ENCODE peak calls at places on chromosomes 12 and 14, in eight cellular contexts. H, W, D, Z, A, N, S and R are unnamed samples.
A peak's percentile ranks its signal among the peaks of the same experiment; 100 is the strongest.

GRCh38 chr12:1906579-1906978 is 11.9 kb downstream of the CACNA2D4 start:
- DNase-seq in H (no peak), W (no peak), D (no peak), Z (no peak), A (no peak), N (no peak), S (no peak), R (no peak)

GRCh38 chr14:103552011-103552797 is 10.3 kb downstream of the BAG5 start:
- DNase-seq in H (no peak), W (no peak), D (peak; percentile 74), Z (peak; percentile 98), A (no peak), N (no peak), S (no peak), R (no peak)

GRCh38 chr12:71139153-71139735 is 18.6 kb downstream of the TSPAN8 start:
- DNase-seq in H (peak; percentile 83), W (no peak), D (no peak), Z (peak; percentile 46), A (no peak), N (no peak), S (no peak), R (no peak)

GRCh38 chr14:92880851-92881250 is 42.1 kb upstream of the CHGA start:
- DNase-seq in H (peak; percentile 64), W (peak; percentile 58), D (peak; percentile 52), Z (no peak), A (peak; percentile 46), N (no peak), S (no peak), R (peak; percentile 22)

GRCh38 chr12:32032205-32032810 is 73.1 kb downstream of the RESF1 start:
- DNase-seq in H (no peak), W (peak; percentile 60), D (no peak), Z (no peak), A (peak; percentile 42), N (no peak), S (no peak), R (no peak)

GRCh38 chr12:66676241-66676640 is 2.6 kb downstream of the GRIP1 start:
- DNase-seq in H (no peak), W (no peak), D (no peak), Z (no peak), A (no peak), N (no peak), S (no peak), R (no peak)

GRCh38 chr14:77275041-77275854 is 4.2 kb upstream of the NGB start:
- DNase-seq in H (no peak), W (no peak), D (no peak), Z (no peak), A (no peak), N (no peak), S (no peak), R (no peak)

GRCh38 chr12:103269962-103270361 is 225.8 kb downstream of the C12orf42 start:
- DNase-seq in H (no peak), W (peak; percentile 0), D (peak; percentile 38), Z (peak; percentile 94), A (no peak), N (no peak), S (no peak), R (no peak)

GRCh38 chr12:64571346-64571745 is 38.9 kb upstream of the RASSF3 start:
- DNase-seq in H (no peak), W (no peak), D (no peak), Z (no peak), A (no peak), N (no peak), S (no peak), R (no peak)

GRCh38 chr14:74612346-74613021 is 447 bp upstream of the LTBP2 start:
- DNase-seq in H (peak; percentile 93), W (peak; percentile 78), D (peak; percentile 51), Z (peak; percentile 87), A (peak; percentile 73), N (peak; percentile 41), S (no peak), R (no peak)

GRCh38 chr14:60647081-60647836 is 2.0 kb downstream of the SIX1 start:
- DNase-seq in H (peak; percentile 36), W (peak; percentile 72), D (no peak), Z (peak; percentile 55), A (peak; percentile 66), N (no peak), S (no peak), R (no peak)

GRCh38 chr14:51534623-51535022 is 117.1 kb upstream of the FRMD6 start:
- DNase-seq in H (peak; percentile 58), W (peak; percentile 62), D (peak; percentile 70), Z (peak; percentile 87), A (peak; percentile 75), N (no peak), S (no peak), R (peak; percentile 71)

GRCh38 chr12:114670257-114670955 is 13.6 kb downstream of the TBX3 start:
- DNase-seq in H (no peak), W (no peak), D (peak; percentile 46), Z (no peak), A (no peak), N (no peak), S (no peak), R (no peak)

GRCh38 chr14:89027097-89027740 is 202.8 kb downstream of the TTC8 start:
- DNase-seq in H (peak; percentile 62), W (peak; percentile 42), D (peak; percentile 23), Z (peak; percentile 50), A (peak; percentile 27), N (peak; percentile 63), S (no peak), R (peak; percentile 13)

GRCh38 chr12:57171668-57172067 is 24.2 kb upstream of the LRP1-AS start:
- DNase-seq in H (no peak), W (peak; percentile 71), D (peak; percentile 44), Z (no peak), A (peak; percentile 75), N (no peak), S (no peak), R (no peak)

GRCh38 chr12:89671469-89671868 is 37.2 kb downstream of the ATP2B1 start:
- DNase-seq in H (no peak), W (peak; percentile 91), D (peak; percentile 63), Z (peak; percentile 74), A (peak; percentile 59), N (no peak), S (no peak), R (no peak)

GRCh38 chr12:81216739-81217138 is 138.9 kb downstream of the ACSS3 start:
- DNase-seq in H (no peak), W (no peak), D (peak; percentile 55), Z (no peak), A (no peak), N (no peak), S (no peak), R (no peak)

GRCh38 chr14:24057271-24057670 is 5.5 kb downstream of the CARMIL3 start:
- DNase-seq in H (no peak), W (no peak), D (no peak), Z (no peak), A (no peak), N (no peak), S (no peak), R (no peak)

GRCh38 chr14:54651649-54652048 is 84.7 kb downstream of the SAMD4A start:
- DNase-seq in H (no peak), W (no peak), D (peak; percentile 68), Z (no peak), A (peak; percentile 23), N (no peak), S (no peak), R (no peak)

GRCh38 chr12:51864701-51865469 is 16.4 kb upstream of the FIGNL2 start:
- DNase-seq in H (no peak), W (no peak), D (no peak), Z (no peak), A (no peak), N (no peak), S (no peak), R (no peak)

GRCh38 chr12:130920711-130921381 is 32.9 kb upstream of the ADGRD1 start:
- DNase-seq in H (no peak), W (peak; percentile 54), D (no peak), Z (no peak), A (peak; percentile 4), N (no peak), S (no peak), R (no peak)

GRCh38 chr12:112347521-112347920 is 34.7 kb downstream of the HECTD4 start:
- DNase-seq in H (no peak), W (peak; percentile 96), D (peak; percentile 75), Z (peak; percentile 76), A (peak; percentile 81), N (no peak), S (no peak), R (no peak)

GRCh38 chr14:23562822-23563472 is 4.6 kb downstream of the AP1G2 start:
- DNase-seq in H (peak; percentile 62), W (peak; percentile 67), D (no peak), Z (peak; percentile 46), A (peak; percentile 70), N (no peak), S (no peak), R (no peak)

GRCh38 chr12:118061011-118061875 is at the start of gene WSB2:
- DNase-seq in H (peak; percentile 78), W (peak; percentile 56), D (no peak), Z (peak; percentile 70), A (peak; percentile 48), N (peak; percentile 48), S (no peak), R (no peak)

GRCh38 chr12:7219599-7220243 is 30.2 kb downstream of the PEX5 start:
- DNase-seq in H (peak; percentile 72), W (peak; percentile 90), D (peak; percentile 55), Z (peak; percentile 73), A (peak; percentile 59), N (peak; percentile 14), S (peak; percentile 61), R (peak; percentile 75)

GRCh38 chr12:95653761-95654546 is 102.7 kb upstream of the USP44 start:
- DNase-seq in H (peak; percentile 51), W (peak; percentile 90), D (peak; percentile 95), Z (peak; percentile 68), A (peak; percentile 88), N (no peak), S (no peak), R (peak; percentile 13)

GRCh38 chr14:49218436-49219092 is 367.6 kb downstream of the RPS29 start:
- DNase-seq in H (no peak), W (peak; percentile 4), D (no peak), Z (peak; percentile 36), A (no peak), N (no peak), S (no peak), R (no peak)